ENCODE peak calls at places on chromosomes 7 and 10, in six cellular contexts. One of them, this sample, is unnamed.
A peak's percentile ranks its signal among the peaks of the same experiment; 100 is the strongest.

GRCh38 chr10:34862892-34863291 is 47.8 kb upstream of the PARD3 start:
- DNase-seq in MM.1S: no peak
- DNase-seq in GM12865: no peak
- DNase-seq in astrocyte of the cerebellum: no peak
- DNase-seq in AG09309: no peak
- DNase-seq in esophagus squamous epithelium: no peak
- DNase-seq in this sample: no peak

GRCh38 chr10:28326516-28327493 is 23.9 kb upstream of the MPP7 start:
- DNase-seq in MM.1S: no peak
- DNase-seq in GM12865: no peak
- DNase-seq in astrocyte of the cerebellum: peak; percentile 55
- DNase-seq in AG09309: no peak
- DNase-seq in esophagus squamous epithelium: no peak
- DNase-seq in this sample: no peak

GRCh38 chr7:155424301-155425010 is 33.5 kb upstream of the EN2 start:
- DNase-seq in MM.1S: no peak
- DNase-seq in GM12865: no peak
- DNase-seq in astrocyte of the cerebellum: no peak
- DNase-seq in AG09309: no peak
- DNase-seq in esophagus squamous epithelium: no peak
- DNase-seq in this sample: no peak

GRCh38 chr10:34292178-34292565 is 522.9 kb downstream of the PARD3 start:
- DNase-seq in MM.1S: no peak
- DNase-seq in GM12865: no peak
- DNase-seq in astrocyte of the cerebellum: no peak
- DNase-seq in AG09309: no peak
- DNase-seq in esophagus squamous epithelium: no peak
- DNase-seq in this sample: no peak

GRCh38 chr7:151431281-151431767 is 8.6 kb downstream of the CRYGN start:
- DNase-seq in MM.1S: no peak
- DNase-seq in GM12865: no peak
- DNase-seq in astrocyte of the cerebellum: no peak
- DNase-seq in AG09309: no peak
- DNase-seq in esophagus squamous epithelium: no peak
- DNase-seq in this sample: no peak

GRCh38 chr10:89274928-89275327 is 23.4 kb upstream of the LIPA start:
- DNase-seq in MM.1S: no peak
- DNase-seq in GM12865: no peak
- DNase-seq in astrocyte of the cerebellum: peak; percentile 32
- DNase-seq in AG09309: no peak
- DNase-seq in esophagus squamous epithelium: no peak
- DNase-seq in this sample: no peak

GRCh38 chr7:95246935-95247370 is 77.4 kb downstream of the PON1 start:
- DNase-seq in MM.1S: peak; percentile 75
- DNase-seq in GM12865: peak; percentile 67
- DNase-seq in astrocyte of the cerebellum: peak; percentile 80
- DNase-seq in AG09309: peak; percentile 37
- DNase-seq in esophagus squamous epithelium: no peak
- DNase-seq in this sample: peak; percentile 17

GRCh38 chr10:31484407-31485135 is 165.6 kb downstream of the ZEB1 start:
- DNase-seq in MM.1S: no peak
- DNase-seq in GM12865: no peak
- DNase-seq in astrocyte of the cerebellum: no peak
- DNase-seq in AG09309: peak; percentile 3
- DNase-seq in esophagus squamous epithelium: no peak
- DNase-seq in this sample: no peak

GRCh38 chr7:80244206-80244956 is 109.8 kb downstream of the GNAI1 start:
- DNase-seq in MM.1S: no peak
- DNase-seq in GM12865: no peak
- DNase-seq in astrocyte of the cerebellum: no peak
- DNase-seq in AG09309: peak; percentile 32
- DNase-seq in esophagus squamous epithelium: no peak
- DNase-seq in this sample: no peak

GRCh38 chr10:67663449-67664087 is 32.4 kb downstream of the CTNNA3 start:
- DNase-seq in MM.1S: no peak
- DNase-seq in GM12865: no peak
- DNase-seq in astrocyte of the cerebellum: no peak
- DNase-seq in AG09309: no peak
- DNase-seq in esophagus squamous epithelium: no peak
- DNase-seq in this sample: no peak

GRCh38 chr10:98589007-98589406 is 142.3 kb upstream of the HPS1 start:
- DNase-seq in MM.1S: no peak
- DNase-seq in GM12865: no peak
- DNase-seq in astrocyte of the cerebellum: no peak
- DNase-seq in AG09309: no peak
- DNase-seq in esophagus squamous epithelium: no peak
- DNase-seq in this sample: no peak

GRCh38 chr10:100544950-100545349 is 9.2 kb downstream of the HIF1AN start:
- DNase-seq in MM.1S: no peak
- DNase-seq in GM12865: no peak
- DNase-seq in astrocyte of the cerebellum: no peak
- DNase-seq in AG09309: no peak
- DNase-seq in esophagus squamous epithelium: no peak
- DNase-seq in this sample: no peak

GRCh38 chr7:77798394-77799077 is at the start of the genes PHTF2 and TMEM60:
- DNase-seq in MM.1S: peak; percentile 99
- DNase-seq in GM12865: peak; percentile 98
- DNase-seq in astrocyte of the cerebellum: peak; percentile 100
- DNase-seq in AG09309: peak; percentile 99
- DNase-seq in esophagus squamous epithelium: peak; percentile 98
- DNase-seq in this sample: peak; percentile 94

GRCh38 chr7:77800730-77801129 is 2.2 kb downstream of the PHTF2 start:
- DNase-seq in MM.1S: no peak
- DNase-seq in GM12865: no peak
- DNase-seq in astrocyte of the cerebellum: no peak
- DNase-seq in AG09309: no peak
- DNase-seq in esophagus squamous epithelium: no peak
- DNase-seq in this sample: no peak

GRCh38 chr7:77800158-77800557 is 1.6 kb downstream of the PHTF2 start:
- DNase-seq in MM.1S: no peak
- DNase-seq in GM12865: peak; percentile 72
- DNase-seq in astrocyte of the cerebellum: no peak
- DNase-seq in AG09309: no peak
- DNase-seq in esophagus squamous epithelium: no peak
- DNase-seq in this sample: peak; percentile 29

GRCh38 chr7:77797734-77798393 is 370 bp downstream of the TMEM60 start:
- DNase-seq in MM.1S: peak; percentile 11
- DNase-seq in GM12865: no peak
- DNase-seq in astrocyte of the cerebellum: no peak
- DNase-seq in AG09309: no peak
- DNase-seq in esophagus squamous epithelium: no peak
- DNase-seq in this sample: no peak

DNA sequence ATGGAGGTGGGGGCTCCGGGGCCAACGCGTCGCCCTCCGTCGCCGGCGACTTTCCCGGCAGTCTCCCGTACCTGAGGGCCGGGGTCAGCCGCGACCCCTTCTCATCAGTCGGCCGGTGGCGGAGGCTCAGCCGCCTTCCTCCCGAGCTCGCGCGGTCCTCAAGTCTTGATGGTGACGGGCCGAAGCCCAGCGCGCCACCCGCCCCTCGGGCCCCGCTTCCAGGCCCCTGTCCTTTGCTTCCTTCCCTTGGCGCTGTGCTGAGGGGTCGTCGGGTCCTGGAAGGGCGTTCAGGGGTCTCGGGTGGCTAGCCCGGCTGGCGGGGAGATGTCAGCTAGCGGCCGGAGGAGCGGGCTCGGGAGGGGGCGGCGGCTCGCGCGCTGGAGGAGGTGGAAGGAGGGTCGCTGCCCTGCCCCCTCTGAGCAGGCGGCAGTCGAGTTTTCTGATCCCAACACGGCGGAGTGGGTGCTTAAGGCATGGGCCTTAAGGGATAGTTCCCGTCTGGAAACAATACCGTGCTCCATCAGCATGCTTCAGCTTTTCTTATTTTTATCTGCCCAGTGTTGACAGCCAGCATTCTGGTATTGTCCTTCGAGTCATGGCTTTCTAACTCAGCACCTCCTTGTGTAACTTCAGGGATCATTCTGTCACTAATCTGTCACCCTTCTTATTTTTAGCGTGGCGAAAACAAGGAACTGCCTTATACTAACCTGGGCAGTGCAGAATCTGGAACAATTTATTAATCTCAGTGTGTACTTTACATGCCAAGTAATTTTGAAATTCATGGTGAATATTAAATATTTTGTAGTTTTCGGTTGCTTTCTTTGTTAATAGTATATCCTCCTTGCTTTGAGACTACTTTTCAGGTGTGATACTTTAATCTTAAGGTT is 748 bp downstream of the PHTF2 start:
- DNase-seq in MM.1S: peak; percentile 27
- DNase-seq in GM12865: peak; percentile 39
- DNase-seq in astrocyte of the cerebellum: no peak
- DNase-seq in AG09309: no peak
- DNase-seq in esophagus squamous epithelium: no peak
- DNase-seq in this sample: peak; percentile 28
- TF ChIP-seq CTCF in MM.1S: no peak
- TF ChIP-seq CTCF in GM12865: no peak
- TF ChIP-seq CTCF in astrocyte of the cerebellum: no peak
- TF ChIP-seq CTCF in AG09309: no peak
- TF ChIP-seq CTCF in esophagus squamous epithelium: no peak
- TF ChIP-seq CTCF in this sample: no peak

GRCh38 chr7:4479367-4480039 is 202.6 kb upstream of the FOXK1 start:
- DNase-seq in MM.1S: peak; percentile 50
- DNase-seq in GM12865: peak; percentile 13
- DNase-seq in astrocyte of the cerebellum: peak; percentile 28
- DNase-seq in AG09309: no peak
- DNase-seq in esophagus squamous epithelium: no peak
- DNase-seq in this sample: peak; percentile 18
- TF ChIP-seq CTCF in MM.1S: peak; percentile 42
- TF ChIP-seq CTCF in GM12865: no peak
- TF ChIP-seq CTCF in astrocyte of the cerebellum: peak; percentile 55
- TF ChIP-seq CTCF in AG09309: no peak
- TF ChIP-seq CTCF in esophagus squamous epithelium: peak; percentile 44
- TF ChIP-seq CTCF in this sample: peak; percentile 30

GRCh38 chr10:32713560-32713959 is 244.5 kb downstream of the ITGB1 start:
- DNase-seq in MM.1S: no peak
- DNase-seq in GM12865: no peak
- DNase-seq in astrocyte of the cerebellum: no peak
- DNase-seq in AG09309: no peak
- DNase-seq in esophagus squamous epithelium: no peak
- DNase-seq in this sample: no peak
- TF ChIP-seq CTCF in MM.1S: no peak
- TF ChIP-seq CTCF in GM12865: no peak
- TF ChIP-seq CTCF in astrocyte of the cerebellum: no peak
- TF ChIP-seq CTCF in AG09309: peak; percentile 24
- TF ChIP-seq CTCF in esophagus squamous epithelium: no peak
- TF ChIP-seq CTCF in this sample: no peak

DNA sequence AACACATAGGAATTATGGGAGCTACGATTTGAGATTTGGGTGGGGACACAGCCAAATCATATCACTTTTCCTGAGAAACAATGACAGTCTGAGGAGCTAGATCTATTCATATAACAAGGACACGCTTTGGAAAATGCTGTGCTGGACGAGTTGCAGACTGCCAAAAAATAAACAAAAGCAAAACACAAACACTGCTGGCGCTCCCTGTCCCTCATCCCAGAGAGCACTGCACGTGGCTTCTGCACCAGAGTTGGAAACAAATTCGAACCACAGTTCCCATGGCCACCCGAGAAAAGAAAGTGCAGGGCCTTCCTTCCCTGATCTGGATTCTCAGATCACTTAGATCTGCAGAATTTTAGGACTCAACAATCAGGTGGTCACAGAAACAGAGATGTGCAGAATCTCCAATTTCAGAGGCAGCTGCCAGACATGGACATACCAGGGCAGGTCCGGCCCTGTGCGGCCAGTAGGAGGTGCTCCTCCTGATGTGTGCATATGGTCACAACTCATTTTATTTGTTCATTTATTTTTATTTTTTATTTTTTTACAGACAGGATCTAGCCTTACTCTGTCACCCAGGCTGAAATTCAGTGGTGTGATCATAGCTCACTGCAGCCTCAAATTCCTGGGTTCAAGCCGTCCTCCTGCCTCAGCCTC is 35.1 kb upstream of the ECHDC3 start:
- DNase-seq in MM.1S: no peak
- DNase-seq in GM12865: no peak
- DNase-seq in astrocyte of the cerebellum: no peak
- DNase-seq in AG09309: no peak
- DNase-seq in esophagus squamous epithelium: no peak
- DNase-seq in this sample: no peak
- TF ChIP-seq CTCF in MM.1S: peak; percentile 15
- TF ChIP-seq CTCF in GM12865: peak; percentile 5
- TF ChIP-seq CTCF in astrocyte of the cerebellum: no peak
- TF ChIP-seq CTCF in AG09309: no peak
- TF ChIP-seq CTCF in esophagus squamous epithelium: no peak
- TF ChIP-seq CTCF in this sample: no peak

GRCh38 chr7:28144266-28144665 is 36.3 kb downstream of the JAZF1 start:
- DNase-seq in MM.1S: no peak
- DNase-seq in GM12865: no peak
- DNase-seq in astrocyte of the cerebellum: no peak
- DNase-seq in AG09309: no peak
- DNase-seq in esophagus squamous epithelium: no peak
- DNase-seq in this sample: no peak
- TF ChIP-seq CTCF in MM.1S: no peak
- TF ChIP-seq CTCF in GM12865: no peak
- TF ChIP-seq CTCF in astrocyte of the cerebellum: no peak
- TF ChIP-seq CTCF in AG09309: no peak
- TF ChIP-seq CTCF in esophagus squamous epithelium: no peak
- TF ChIP-seq CTCF in this sample: no peak

DNA sequence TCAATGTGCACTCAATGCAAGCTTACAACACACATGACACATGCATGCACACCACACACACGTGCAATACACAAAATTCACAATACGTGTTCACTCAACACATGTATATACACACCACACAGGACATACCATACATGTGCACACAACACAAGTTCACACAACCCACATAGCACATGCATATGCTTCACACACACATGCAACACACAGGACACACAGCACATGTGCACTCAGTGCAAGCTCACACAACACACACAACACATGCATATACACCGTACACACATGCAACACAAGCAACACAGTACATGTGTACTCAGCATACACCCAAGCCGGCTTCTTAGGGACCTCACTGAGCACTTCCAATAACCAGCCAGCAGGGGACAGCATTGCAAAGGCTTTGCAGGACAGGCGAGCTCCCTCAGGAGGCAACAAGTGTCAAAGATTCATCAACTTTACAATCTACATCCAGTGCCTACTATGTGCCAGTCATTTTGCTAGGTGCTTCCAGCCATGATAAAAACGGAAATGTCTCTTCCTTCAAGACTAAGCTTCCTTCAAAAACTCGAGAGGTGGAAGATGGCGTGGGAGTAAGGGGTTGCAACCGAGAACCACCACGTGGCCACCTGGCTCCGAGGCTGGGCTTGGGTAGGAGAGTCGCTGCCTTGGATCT is 61.1 kb downstream of the JCAD start:
- DNase-seq in MM.1S: peak; percentile 81
- DNase-seq in GM12865: peak; percentile 87
- DNase-seq in astrocyte of the cerebellum: peak; percentile 81
- DNase-seq in AG09309: peak; percentile 44
- DNase-seq in esophagus squamous epithelium: no peak
- DNase-seq in this sample: peak; percentile 76
- TF ChIP-seq CTCF in MM.1S: peak; percentile 100
- TF ChIP-seq CTCF in GM12865: peak; percentile 100
- TF ChIP-seq CTCF in astrocyte of the cerebellum: peak; percentile 100
- TF ChIP-seq CTCF in AG09309: peak; percentile 100
- TF ChIP-seq CTCF in esophagus squamous epithelium: peak; percentile 94
- TF ChIP-seq CTCF in this sample: peak; percentile 92

GRCh38 chr10:85175635-85176034 is 847.2 kb downstream of the CCSER2 start:
- DNase-seq in MM.1S: no peak
- DNase-seq in GM12865: no peak
- DNase-seq in astrocyte of the cerebellum: no peak
- DNase-seq in AG09309: no peak
- DNase-seq in esophagus squamous epithelium: no peak
- DNase-seq in this sample: no peak
- TF ChIP-seq CTCF in MM.1S: no peak
- TF ChIP-seq CTCF in GM12865: no peak
- TF ChIP-seq CTCF in astrocyte of the cerebellum: no peak
- TF ChIP-seq CTCF in AG09309: no peak
- TF ChIP-seq CTCF in esophagus squamous epithelium: no peak
- TF ChIP-seq CTCF in this sample: no peak

This sample was measured in GM10248.